ENCODE peak calls at places on chromosomes 12 and 14, in nine cellular contexts. I is DND-41; Z is non-pigmented ciliary epithelial cell; E is retinal pigment epithelial cell; K is T-helper 9 cell; R is CD8-positive, alpha-beta memory T cell; W is iris pigment epithelial cell; G is adipocyte; C is activated T-cell treated with anti-CD3 and anti-CD28 coated beads, Interleukin-2, amount 50 U/mL, for 1 hour. F is an unnamed sample.
A peak's percentile ranks its signal among the peaks of the same experiment; 100 is the strongest.

GRCh38 chr12:53659011-53659551 is 16.8 kb downstream of the ATP5MC2 start:
- DNase-seq in E (no peak), W (peak; percentile 69), I (no peak), R (no peak), G (peak; percentile 87), K (no peak), Z (no peak), C (no peak), F (no peak)

GRCh38 chr12:82682326-82682725 is 4.4 kb upstream of the TMTC2 start:
- DNase-seq in Z (no peak), I (no peak), G (no peak), K (no peak), E (no peak), C (no peak), W (no peak), R (no peak), F (no peak)

GRCh38 chr12:68882251-68882964 is 50.6 kb downstream of the CPM start:
- DNase-seq in E (no peak), W (no peak), C (no peak), K (no peak), G (no peak), R (no peak), I (no peak), Z (no peak), F (no peak)

GRCh38 chr12:47988073-47989022 is 15.9 kb downstream of the COL2A1 start:
- DNase-seq in Z (no peak), G (peak; percentile 8), E (no peak), W (no peak), I (no peak), C (no peak), R (no peak), K (no peak), F (no peak)

GRCh38 chr12:57452937-57453509 is 2.1 kb upstream of the INHBE start:
- DNase-seq in Z (peak; percentile 36), K (no peak), W (peak; percentile 68), G (peak; percentile 92), R (no peak), C (peak; percentile 63), I (peak; percentile 56), E (no peak), F (peak; percentile 23)

GRCh38 chr12:125222876-125223275 is 157.6 kb downstream of the AACS start:
- DNase-seq in C (no peak), K (no peak), R (no peak), Z (no peak), W (no peak), E (no peak), G (no peak), I (no peak), F (no peak)

GRCh38 chr14:103130017-103130764 is 6.9 kb downstream of the TNFAIP2 start:
- DNase-seq in K (no peak), C (no peak), G (no peak), E (no peak), W (no peak), Z (no peak), I (no peak), R (no peak), F (no peak)

GRCh38 chr12:26953447-26953846 is 15.2 kb downstream of the FGFR1OP2 start:
- DNase-seq in G (peak; percentile 74), W (peak; percentile 35), C (no peak), E (no peak), I (no peak), R (no peak), Z (no peak), K (no peak), F (no peak)

GRCh38 chr12:66275040-66275439 is 27.3 kb upstream of the HELB start:
- DNase-seq in W (no peak), G (no peak), C (no peak), Z (no peak), R (no peak), K (no peak), I (no peak), E (no peak), F (no peak)

GRCh38 chr12:122471324-122472226 is 29.2 kb downstream of the ZCCHC8 start:
- DNase-seq in W (peak; percentile 81), G (peak; percentile 93), K (no peak), I (no peak), R (peak; percentile 56), C (no peak), E (peak; percentile 24), Z (peak; percentile 50), F (peak; percentile 41)

GRCh38 chr12:48202766-48203165 is 326 bp downstream of the OR10AD1 start:
- DNase-seq in Z (no peak), K (no peak), G (no peak), R (no peak), C (no peak), W (no peak), E (no peak), I (no peak), F (no peak)

GRCh38 chr14:68172664-68173063 is 353.1 kb downstream of the RAD51B start:
- DNase-seq in I (no peak), R (no peak), K (no peak), C (no peak), W (peak; percentile 76), Z (no peak), G (peak; percentile 46), E (peak; percentile 88), F (no peak)

GRCh38 chr12:30138483-30138882 is 354.7 kb upstream of the TMTC1 start:
- DNase-seq in R (no peak), C (no peak), I (no peak), Z (no peak), W (peak; percentile 10), G (peak; percentile 1), K (no peak), E (no peak), F (no peak)

GRCh38 chr12:120399531-120399930 is 30.6 kb upstream of the MSI1 start:
- DNase-seq in I (no peak), K (no peak), R (no peak), Z (peak; percentile 48), C (no peak), W (peak; percentile 83), E (peak; percentile 73), G (peak; percentile 82), F (no peak)

GRCh38 chr14:65482769-65483438 is 70.4 kb downstream of the FUT8 start:
- DNase-seq in G (no peak), W (no peak), Z (no peak), E (no peak), I (no peak), C (no peak), K (no peak), R (no peak), F (no peak)

GRCh38 chr12:123595729-123596128 is 6.2 kb upstream of the DDX55 start:
- DNase-seq in E (no peak), I (no peak), C (no peak), G (no peak), R (no peak), Z (no peak), K (no peak), W (peak; percentile 21), F (no peak)

GRCh38 chr14:105335735-105336476 is 21.4 kb downstream of the PACS2 start:
- DNase-seq in I (no peak), R (no peak), Z (no peak), G (no peak), W (no peak), K (no peak), E (no peak), C (no peak), F (no peak)

GRCh38 chr12:80848858-80849257 is 88.9 kb downstream of the LIN7A start:
- DNase-seq in C (no peak), G (no peak), I (no peak), R (no peak), K (no peak), W (no peak), Z (no peak), E (no peak), F (no peak)

GRCh38 chr12:105945935-105946334 is 192.8 kb downstream of the NUAK1 start:
- DNase-seq in I (no peak), Z (no peak), C (no peak), K (no peak), E (no peak), W (no peak), R (no peak), G (no peak), F (no peak)

GRCh38 chr12:70639535-70639934 is 2.3 kb upstream of the PTPRB start:
- DNase-seq in I (no peak), W (no peak), R (no peak), Z (no peak), G (no peak), E (no peak), K (no peak), C (no peak), F (no peak)

GRCh38 chr12:52615208-52615868 is 3.0 kb downstream of the KRT73 start:
- DNase-seq in I (no peak), K (no peak), W (no peak), C (no peak), Z (no peak), R (peak; percentile 53), E (no peak), G (no peak), F (no peak)

GRCh38 chr14:75090353-75090752 is 20.9 kb downstream of the ZC2HC1C start:
- DNase-seq in I (no peak), C (no peak), G (no peak), K (no peak), E (no peak), R (no peak), Z (peak; percentile 3), W (peak; percentile 25), F (no peak)

GRCh38 chr12:28987538-28988383 is 161.3 kb upstream of the FAR2 start:
- DNase-seq in I (no peak), R (no peak), K (no peak), E (peak; percentile 28), Z (no peak), C (no peak), G (no peak), W (no peak), F (no peak)

F was measured in naive B cell.